ENCODE peak calls at places on chromosomes 11 and 22, in four cellular contexts. D is WTC11, B is HepG2, W is K562. U is an unnamed sample.

GRCh38 chr11:127056338-127056971 is 55.9 kb upstream of the KIRREL3 start:
- DNase-seq in B (no peak), W (peak; percentile 13), D (no peak), U (no peak)

GRCh38 chr11:57331720-57332119 is 4.0 kb downstream of the SSRP1 start:
- DNase-seq in W (no peak), D (no peak), B (no peak), U (no peak)

GRCh38 chr11:63536669-63537292 is at the start of gene PLAAT4:
- DNase-seq in B (peak; percentile 16), D (no peak), W (no peak), U (no peak)

GRCh38 chr11:104564921-104565580 is 333.2 kb downstream of the CASP12 start:
- DNase-seq in W (no peak), D (no peak), B (no peak), U (no peak)

GRCh38 chr11:97332271-97332670 is 942.5 kb downstream of the JRKL start:
- DNase-seq in W (no peak), D (no peak), B (no peak), U (no peak)

GRCh38 chr11:115202061-115202460 is 302.2 kb downstream of the CADM1 start:
- DNase-seq in B (no peak), W (no peak), D (no peak), U (no peak)

GRCh38 chr11:64227405-64227956 is 1.4 kb downstream of the NUDT22 start:
- DNase-seq in W (no peak), D (no peak), B (no peak), U (no peak)

GRCh38 chr11:8096575-8096974 is 15.6 kb downstream of the TUB start:
- DNase-seq in D (no peak), W (no peak), B (no peak), U (no peak)

GRCh38 chr11:11621881-11622706 is at the start of gene GALNT18:
- DNase-seq in B (peak; percentile 67), W (peak; percentile 100), D (peak; percentile 93), U (peak; percentile 94)

GRCh38 chr11:119702261-119702591 is 26.8 kb downstream of the NECTIN1 start:
- DNase-seq in W (no peak), D (no peak), B (no peak), U (no peak)

GRCh38 chr11:47495856-47496217 is 46.9 kb upstream of the RAPSN start:
- DNase-seq in W (no peak), B (no peak), D (no peak), U (no peak)

GRCh38 chr11:109853156-109853776 is 239.9 kb upstream of the ZC3H12C start:
- DNase-seq in D (no peak), B (peak; percentile 15), W (peak; percentile 13), U (no peak)

GRCh38 chr11:61543606-61544306 is 35.2 kb downstream of the LRRC10B start:
- DNase-seq in D (no peak), B (peak; percentile 30), W (no peak), U (peak; percentile 62)

GRCh38 chr22:37808294-37808657 is 542 bp downstream of the GCAT start:
- DNase-seq in B (no peak), D (no peak), W (no peak), U (no peak)

GRCh38 chr11:84056696-84057095 is 770.5 kb upstream of the CCDC90B start:
- DNase-seq in W (no peak), D (no peak), B (no peak), U (no peak)

GRCh38 chr11:12397953-12398352 is 20.6 kb downstream of the PARVA start:
- DNase-seq in W (no peak), B (no peak), D (no peak), U (peak; percentile 50)

DNA sequence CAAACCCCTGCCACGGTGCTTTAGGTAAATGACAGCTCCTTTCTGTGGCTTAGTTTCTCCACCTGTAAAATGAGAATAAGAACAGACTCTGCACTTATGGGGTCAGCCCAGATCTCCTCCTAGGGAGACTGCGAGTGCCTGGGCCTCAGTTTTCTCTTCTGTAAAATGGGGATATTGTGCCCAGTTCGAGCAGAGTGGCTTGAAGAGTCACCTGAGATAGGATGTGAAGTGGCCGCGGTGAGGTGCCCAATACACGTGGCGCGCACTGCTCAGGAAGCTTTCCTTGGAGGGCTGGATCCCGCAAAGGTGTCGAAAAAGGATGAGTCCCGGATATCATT is 467 bp upstream of the EMID1 start:
- DNase-seq in W (no peak), D (no peak), B (no peak), U (no peak)
- TF ChIP-seq HMGXB4 in W (no peak), D (no peak), B (no peak), U (no peak)

DNA sequence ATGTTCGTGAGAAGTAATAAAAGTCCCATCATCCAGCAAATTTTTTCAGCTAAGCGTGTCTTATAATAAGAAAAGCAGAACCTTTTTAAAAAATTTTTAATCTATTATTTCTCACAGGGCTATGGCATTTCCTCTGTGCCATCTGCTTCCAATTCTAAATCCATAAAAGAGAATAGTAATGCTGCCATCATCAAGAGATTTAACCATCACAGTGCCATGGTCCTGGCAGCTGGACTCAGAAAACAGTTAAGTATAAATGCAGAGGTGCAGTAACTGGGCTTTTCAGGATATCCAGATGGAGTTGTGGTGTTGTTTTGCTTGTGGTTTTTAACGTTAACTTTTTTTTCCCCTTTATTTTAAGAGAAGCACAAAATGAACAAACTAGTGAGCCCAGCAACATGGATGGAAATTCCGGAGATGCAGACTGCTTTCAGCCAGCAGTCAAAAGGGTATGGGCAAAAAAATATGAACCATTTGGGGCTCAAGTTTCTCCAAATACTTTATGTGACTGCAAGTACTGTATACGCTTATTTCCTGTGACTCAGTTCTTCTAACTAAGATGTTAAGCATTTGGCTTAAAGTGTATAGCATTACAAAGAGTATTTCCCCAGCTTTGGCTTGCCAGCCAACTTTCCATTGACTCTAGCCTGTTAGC is 25.2 kb downstream of the GTF2H1 start:
- DNase-seq in B (no peak), W (no peak), D (no peak), U (no peak)
- TF ChIP-seq HMGXB4 in B (no peak), W (no peak), D (no peak), U (no peak)

GRCh38 chr11:66360406-66361073 is 11.0 kb downstream of the SLC29A2 start:
- DNase-seq in B (no peak), D (no peak), W (peak; percentile 12), U (no peak)
- TF ChIP-seq HMGXB4 in B (no peak), D (no peak), W (no peak), U (no peak)

GRCh38 chr22:30637701-30638114 is 2.1 kb downstream of the SLC35E4 start:
- DNase-seq in W (no peak), D (no peak), B (no peak), U (no peak)
- TF ChIP-seq HMGXB4 in W (no peak), D (no peak), B (no peak), U (no peak)

GRCh38 chr11:1034456-1035295 is 1.8 kb downstream of the MUC6 start:
- DNase-seq in D (no peak), W (no peak), B (no peak), U (no peak)
- TF ChIP-seq HMGXB4 in D (no peak), W (no peak), B (no peak), U (no peak)

GRCh38 chr11:68870470-68870869 is 28.8 kb upstream of the CPT1A start:
- DNase-seq in W (no peak), B (no peak), D (no peak), U (no peak)
- TF ChIP-seq HMGXB4 in W (no peak), B (no peak), D (no peak), U (no peak)

U was measured in A549.